ENCODE peak calls at places on chromosomes 12 and 14, in six cellular contexts. One of them, this sample, is unnamed. For H3K9me3 and H3K27me3, the result is how much of the 10 kb centered on the place peaks cover.

GRCh38 chr12:3694673-3695072 is 58.2 kb downstream of the CRACR2A start:
- DNase-seq in thoracic aorta: no peak
- DNase-seq in pancreas: no peak
- DNase-seq in cardiac muscle cell: no peak
- DNase-seq in tibial artery: no peak
- DNase-seq in esophagus squamous epithelium: no peak
- DNase-seq in this sample: no peak

GRCh38 chr12:92898755-92899154 is 30.3 kb downstream of the EEA1 start:
- DNase-seq in thoracic aorta: no peak
- DNase-seq in pancreas: no peak
- DNase-seq in cardiac muscle cell: peak
- DNase-seq in tibial artery: no peak
- DNase-seq in esophagus squamous epithelium: no peak
- DNase-seq in this sample: no peak

GRCh38 chr14:30573203-30573814 is 14.4 kb downstream of the G2E3 start:
- DNase-seq in thoracic aorta: no peak
- DNase-seq in pancreas: no peak
- DNase-seq in cardiac muscle cell: peak
- DNase-seq in tibial artery: no peak
- DNase-seq in esophagus squamous epithelium: no peak
- DNase-seq in this sample: no peak

GRCh38 chr14:105391541-105391940 is 6.8 kb upstream of the TEX22 start:
- DNase-seq in thoracic aorta: no peak
- DNase-seq in pancreas: no peak
- DNase-seq in cardiac muscle cell: no peak
- DNase-seq in tibial artery: no peak
- DNase-seq in esophagus squamous epithelium: no peak
- DNase-seq in this sample: peak

GRCh38 chr12:50458606-50459005 is 46.2 kb upstream of the DIP2B start:
- DNase-seq in thoracic aorta: no peak
- DNase-seq in pancreas: no peak
- DNase-seq in cardiac muscle cell: peak
- DNase-seq in tibial artery: no peak
- DNase-seq in esophagus squamous epithelium: no peak
- DNase-seq in this sample: no peak

GRCh38 chr12:60174476-60174875 is 578.6 kb downstream of the SLC16A7 start:
- DNase-seq in thoracic aorta: no peak
- DNase-seq in pancreas: no peak
- DNase-seq in cardiac muscle cell: peak
- DNase-seq in tibial artery: no peak
- DNase-seq in esophagus squamous epithelium: no peak
- DNase-seq in this sample: no peak

GRCh38 chr12:68158427-68158826 is 1.1 kb downstream of the IFNG start:
- DNase-seq in thoracic aorta: no peak
- DNase-seq in pancreas: no peak
- DNase-seq in cardiac muscle cell: peak
- DNase-seq in tibial artery: no peak
- DNase-seq in esophagus squamous epithelium: no peak
- DNase-seq in this sample: no peak

GRCh38 chr14:77543240-77543551 is 44.6 kb upstream of the ISM2 start:
- DNase-seq in thoracic aorta: no peak
- DNase-seq in pancreas: no peak
- DNase-seq in cardiac muscle cell: no peak
- DNase-seq in tibial artery: no peak
- DNase-seq in esophagus squamous epithelium: no peak
- DNase-seq in this sample: no peak

GRCh38 chr12:71282020-71282419 is 124.2 kb upstream of the TSPAN8 start:
- DNase-seq in thoracic aorta: no peak
- DNase-seq in pancreas: no peak
- DNase-seq in cardiac muscle cell: no peak
- DNase-seq in tibial artery: no peak
- DNase-seq in esophagus squamous epithelium: no peak
- DNase-seq in this sample: no peak

GRCh38 chr14:92959189-92959531 is 36.2 kb downstream of the CHGA start:
- DNase-seq in thoracic aorta: no peak
- DNase-seq in pancreas: no peak
- DNase-seq in cardiac muscle cell: no peak
- DNase-seq in tibial artery: no peak
- DNase-seq in esophagus squamous epithelium: no peak
- DNase-seq in this sample: no peak

GRCh38 chr12:7844131-7844530 is 28.6 kb downstream of the SLC2A14 start:
- DNase-seq in thoracic aorta: no peak
- DNase-seq in pancreas: no peak
- DNase-seq in cardiac muscle cell: no peak
- DNase-seq in tibial artery: no peak
- DNase-seq in esophagus squamous epithelium: no peak
- DNase-seq in this sample: no peak

GRCh38 chr12:130775953-130776856 is 60.1 kb upstream of the RIMBP2 start:
- DNase-seq in thoracic aorta: no peak
- DNase-seq in pancreas: peak
- DNase-seq in cardiac muscle cell: peak
- DNase-seq in tibial artery: no peak
- DNase-seq in esophagus squamous epithelium: no peak
- DNase-seq in this sample: no peak

GRCh38 chr12:52089491-52089890 is 10.0 kb downstream of the SMIM41 start:
- DNase-seq in thoracic aorta: no peak
- DNase-seq in pancreas: no peak
- DNase-seq in cardiac muscle cell: no peak
- DNase-seq in tibial artery: no peak
- DNase-seq in esophagus squamous epithelium: no peak
- DNase-seq in this sample: no peak

GRCh38 chr14:57346741-57347140 is 43.6 kb upstream of the NAA30 start:
- DNase-seq in thoracic aorta: no peak
- DNase-seq in pancreas: no peak
- DNase-seq in cardiac muscle cell: no peak
- DNase-seq in tibial artery: no peak
- DNase-seq in esophagus squamous epithelium: no peak
- DNase-seq in this sample: no peak

GRCh38 chr12:46126050-46126727 is 135.8 kb upstream of the SCAF11 start:
- DNase-seq in thoracic aorta: no peak
- DNase-seq in pancreas: no peak
- DNase-seq in cardiac muscle cell: no peak
- DNase-seq in tibial artery: no peak
- DNase-seq in esophagus squamous epithelium: no peak
- DNase-seq in this sample: no peak

GRCh38 chr14:76720382-76720813 is 40.9 kb upstream of the VASH1 start:
- DNase-seq in thoracic aorta: no peak
- DNase-seq in pancreas: peak
- DNase-seq in cardiac muscle cell: peak
- DNase-seq in tibial artery: peak
- DNase-seq in esophagus squamous epithelium: no peak
- DNase-seq in this sample: peak

GRCh38 chr12:79174656-79175055 is 310.1 kb downstream of the SYT1 start:
- DNase-seq in thoracic aorta: no peak
- DNase-seq in pancreas: no peak
- DNase-seq in cardiac muscle cell: peak
- DNase-seq in tibial artery: no peak
- DNase-seq in esophagus squamous epithelium: no peak
- DNase-seq in this sample: no peak

GRCh38 chr14:49249022-49249421 is 337.2 kb downstream of the RPS29 start:
- DNase-seq in thoracic aorta: no peak
- DNase-seq in pancreas: no peak
- DNase-seq in cardiac muscle cell: peak
- DNase-seq in tibial artery: no peak
- DNase-seq in esophagus squamous epithelium: no peak
- DNase-seq in this sample: no peak

GRCh38 chr14:101992708-101993107 is 28.3 kb downstream of the DYNC1H1 start:
- DNase-seq in thoracic aorta: no peak
- DNase-seq in pancreas: no peak
- DNase-seq in cardiac muscle cell: no peak
- DNase-seq in tibial artery: no peak
- DNase-seq in esophagus squamous epithelium: no peak
- DNase-seq in this sample: no peak

GRCh38 chr12:6494351-6494743 is 445 bp downstream of the NCAPD2 start:
- DNase-seq in thoracic aorta: no peak
- DNase-seq in pancreas: no peak
- DNase-seq in cardiac muscle cell: no peak
- DNase-seq in tibial artery: no peak
- DNase-seq in esophagus squamous epithelium: no peak
- DNase-seq in this sample: no peak

GRCh38 chr12:57896437-57897201 is 44.7 kb upstream of the ATP23 start:
- DNase-seq in thoracic aorta: no peak
- DNase-seq in pancreas: peak
- DNase-seq in cardiac muscle cell: peak
- DNase-seq in tibial artery: peak
- DNase-seq in esophagus squamous epithelium: no peak
- DNase-seq in this sample: peak

GRCh38 chr12:118357327-118358007 is 15.2 kb downstream of the TAOK3 start:
- DNase-seq in thoracic aorta: no peak
- DNase-seq in pancreas: peak
- DNase-seq in cardiac muscle cell: peak
- DNase-seq in tibial artery: no peak
- DNase-seq in esophagus squamous epithelium: no peak
- DNase-seq in this sample: no peak

GRCh38 chr14:93201155-93201704 is 5.6 kb downstream of the GON7 start:
- DNase-seq in thoracic aorta: no peak
- DNase-seq in pancreas: no peak
- DNase-seq in cardiac muscle cell: no peak
- DNase-seq in tibial artery: no peak
- DNase-seq in esophagus squamous epithelium: no peak
- DNase-seq in this sample: no peak

GRCh38 chr14:68979722-68980552 is 835 bp upstream of the ACTN1 start:
- DNase-seq in thoracic aorta: peak
- DNase-seq in pancreas: peak
- DNase-seq in cardiac muscle cell: no peak
- DNase-seq in tibial artery: peak
- DNase-seq in esophagus squamous epithelium: no peak
- DNase-seq in this sample: peak

GRCh38 chr12:51388066-51388799 is 3.0 kb downstream of the GALNT6 start:
- DNase-seq in thoracic aorta: no peak
- DNase-seq in pancreas: no peak
- DNase-seq in cardiac muscle cell: peak
- DNase-seq in tibial artery: peak
- DNase-seq in esophagus squamous epithelium: no peak
- DNase-seq in this sample: no peak

GRCh38 chr14:104551851-104552737 is 27.5 kb upstream of the C14orf180 start:
- DNase-seq in thoracic aorta: no peak
- DNase-seq in pancreas: no peak
- DNase-seq in cardiac muscle cell: no peak
- DNase-seq in tibial artery: peak
- DNase-seq in esophagus squamous epithelium: no peak
- DNase-seq in this sample: peak

GRCh38 chr14:54893151-54893760 is 9.4 kb downstream of the GCH1 start:
- DNase-seq in thoracic aorta: no peak
- DNase-seq in pancreas: peak
- DNase-seq in cardiac muscle cell: peak
- DNase-seq in tibial artery: no peak
- DNase-seq in esophagus squamous epithelium: no peak
- DNase-seq in this sample: no peak

GRCh38 chr12:132967736-132968135 is 11.6 kb upstream of the ZNF605 start:
- DNase-seq in thoracic aorta: no peak
- DNase-seq in pancreas: no peak
- DNase-seq in cardiac muscle cell: no peak
- DNase-seq in tibial artery: no peak
- DNase-seq in esophagus squamous epithelium: no peak
- DNase-seq in this sample: no peak
- H3K9me3 ChIP-seq in thoracic aorta: under half
- H3K9me3 ChIP-seq in pancreas: under half
- H3K9me3 ChIP-seq in cardiac muscle cell: under half
- H3K9me3 ChIP-seq in tibial artery: under half
- H3K9me3 ChIP-seq in esophagus squamous epithelium: under half
- H3K9me3 ChIP-seq in this sample: under half

GRCh38 chr14:75023108-75023507 is 20.4 kb downstream of the EIF2B2 start:
- DNase-seq in thoracic aorta: no peak
- DNase-seq in pancreas: no peak
- DNase-seq in cardiac muscle cell: no peak
- DNase-seq in tibial artery: no peak
- DNase-seq in esophagus squamous epithelium: no peak
- DNase-seq in this sample: no peak

GRCh38 chr14:75025876-75026275 is 23.2 kb downstream of the EIF2B2 start:
- DNase-seq in thoracic aorta: no peak
- DNase-seq in pancreas: no peak
- DNase-seq in cardiac muscle cell: no peak
- DNase-seq in tibial artery: no peak
- DNase-seq in esophagus squamous epithelium: no peak
- DNase-seq in this sample: no peak

GRCh38 chr14:75018684-75019083 is 16.0 kb downstream of the EIF2B2 start:
- DNase-seq in thoracic aorta: no peak
- DNase-seq in pancreas: peak
- DNase-seq in cardiac muscle cell: no peak
- DNase-seq in tibial artery: no peak
- DNase-seq in esophagus squamous epithelium: no peak
- DNase-seq in this sample: no peak

GRCh38 chr14:75025082-75025481 is 22.4 kb downstream of the EIF2B2 start:
- DNase-seq in thoracic aorta: no peak
- DNase-seq in pancreas: no peak
- DNase-seq in cardiac muscle cell: peak
- DNase-seq in tibial artery: no peak
- DNase-seq in esophagus squamous epithelium: no peak
- DNase-seq in this sample: no peak

GRCh38 chr14:75022655-75023054 is 19.9 kb downstream of the EIF2B2 start:
- DNase-seq in thoracic aorta: no peak
- DNase-seq in pancreas: no peak
- DNase-seq in cardiac muscle cell: no peak
- DNase-seq in tibial artery: no peak
- DNase-seq in esophagus squamous epithelium: no peak
- DNase-seq in this sample: no peak
- TF ChIP-seq CTCF in thoracic aorta: peak
- TF ChIP-seq CTCF in pancreas: no peak
- TF ChIP-seq CTCF in cardiac muscle cell: peak
- TF ChIP-seq CTCF in tibial artery: peak
- TF ChIP-seq CTCF in esophagus squamous epithelium: peak
- TF ChIP-seq CTCF in this sample: peak

GRCh38 chr14:99265571-99265970 is 6.4 kb downstream of the BCL11B start:
- DNase-seq in thoracic aorta: no peak
- DNase-seq in pancreas: no peak
- DNase-seq in cardiac muscle cell: no peak
- DNase-seq in tibial artery: no peak
- DNase-seq in esophagus squamous epithelium: no peak
- DNase-seq in this sample: no peak
- H3K27me3 ChIP-seq in thoracic aorta: under half
- H3K27me3 ChIP-seq in pancreas: under half
- H3K27me3 ChIP-seq in cardiac muscle cell: under half
- H3K27me3 ChIP-seq in tibial artery: half or more
- H3K27me3 ChIP-seq in esophagus squamous epithelium: half or more
- H3K27me3 ChIP-seq in this sample: half or more

DNA sequence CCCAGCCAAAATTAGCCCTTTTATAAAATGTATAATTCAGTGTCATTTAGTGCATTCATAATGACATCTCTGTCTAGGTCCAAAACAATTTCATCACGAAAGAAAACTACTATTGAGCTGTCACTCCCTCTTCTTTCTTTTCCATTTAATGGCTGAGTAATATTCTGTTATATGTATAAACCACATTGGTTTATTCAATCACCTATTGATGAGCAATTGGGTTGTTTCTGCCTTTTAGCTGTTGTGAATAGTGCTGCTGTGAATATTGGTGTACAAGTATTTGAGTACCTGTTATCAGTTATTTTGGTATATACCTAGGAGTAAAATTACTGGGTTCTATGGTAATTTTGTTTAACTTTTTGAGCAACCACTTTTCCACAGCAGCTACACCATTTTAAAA is 7.2 kb downstream of the DNM1L start:
- DNase-seq in thoracic aorta: no peak
- DNase-seq in pancreas: no peak
- DNase-seq in cardiac muscle cell: no peak
- DNase-seq in tibial artery: no peak
- DNase-seq in esophagus squamous epithelium: no peak
- DNase-seq in this sample: no peak
- H3K9me3 ChIP-seq in thoracic aorta: under half
- H3K9me3 ChIP-seq in pancreas: under half
- H3K9me3 ChIP-seq in cardiac muscle cell: under half
- H3K9me3 ChIP-seq in tibial artery: under half
- H3K9me3 ChIP-seq in esophagus squamous epithelium: under half
- H3K9me3 ChIP-seq in this sample: under half

This sample was measured in lower lobe of right lung.